ENCODE peak calls at places on chromosome 15, in four cellular contexts. S, Q, N and F are unnamed samples.

GRCh38 chr15:78448441-78449219 is 10.6 kb downstream of the IREB2 start:
- DNase-seq in S (no peak), Q (no peak), N (no peak), F (no peak)

GRCh38 chr15:64857421-64857820 is 15.7 kb downstream of the PLEKHO2 start:
- DNase-seq in S (no peak), Q (no peak), N (peak), F (peak)

GRCh38 chr15:81783586-81783985 is 262.2 kb downstream of the MEX3B start:
- DNase-seq in S (no peak), Q (no peak), N (no peak), F (no peak)

GRCh38 chr15:60854858-60855568 is 374.1 kb downstream of the RORA start:
- DNase-seq in S (no peak), Q (no peak), N (no peak), F (no peak)

GRCh38 chr15:50744601-50745000 is 20.9 kb downstream of the SPPL2A start:
- DNase-seq in S (no peak), Q (no peak), N (no peak), F (peak)

GRCh38 chr15:69656271-69657030 is 203.8 kb downstream of the RPLP1 start:
- DNase-seq in S (no peak), Q (no peak), N (no peak), F (peak)

GRCh38 chr15:56835598-56836275 is 82.7 kb upstream of the TCF12 start:
- DNase-seq in S (peak), Q (no peak), N (peak), F (no peak)

GRCh38 chr15:70466305-70466704 is 297.1 kb downstream of the UACA start:
- DNase-seq in S (no peak), Q (no peak), N (no peak), F (no peak)

GRCh38 chr15:51103330-51103729 is 8.6 kb upstream of the TNFAIP8L3 start:
- DNase-seq in S (no peak), Q (no peak), N (peak), F (peak)

GRCh38 chr15:38671675-38672141 is 107.1 kb upstream of the RASGRP1 start:
- DNase-seq in S (no peak), Q (no peak), N (no peak), F (peak)

GRCh38 chr15:99651023-99651807 is 82.0 kb downstream of the LYSMD4 start:
- DNase-seq in S (no peak), Q (no peak), N (peak), F (peak)

GRCh38 chr15:52093539-52094502 is 18.8 kb downstream of the BCL2L10 start:
- DNase-seq in S (no peak), Q (no peak), N (peak), F (peak)

GRCh38 chr15:74307827-74308642 is 59.4 kb downstream of the CYP11A1 start:
- DNase-seq in S (peak), Q (peak), N (peak), F (no peak)

GRCh38 chr15:73321496-73322344 is 47.0 kb downstream of the HCN4 start:
- DNase-seq in S (no peak), Q (peak), N (no peak), F (no peak)

GRCh38 chr15:100592898-100593297 is 9.1 kb downstream of the LINS1 start:
- DNase-seq in S (no peak), Q (no peak), N (peak), F (no peak)

GRCh38 chr15:26615927-26616302 is 157.0 kb downstream of the GABRB3 start:
- DNase-seq in S (no peak), Q (no peak), N (no peak), F (no peak)

GRCh38 chr15:62962101-62962995 is 80.2 kb upstream of the TPM1 start:
- DNase-seq in S (no peak), Q (no peak), N (no peak), F (no peak)

GRCh38 chr15:88908697-88909621 is 4.2 kb downstream of the MFGE8 start:
- DNase-seq in S (no peak), Q (no peak), N (peak), F (no peak)

GRCh38 chr15:89792106-89792805 is 16.1 kb downstream of the MESP2 start:
- DNase-seq in S (no peak), Q (no peak), N (no peak), F (no peak)

GRCh38 chr15:101152914-101153313 is 98.9 kb downstream of the CHSY1 start:
- DNase-seq in S (no peak), Q (no peak), N (no peak), F (no peak)

GRCh38 chr15:75835990-75836952 is 7.0 kb upstream of the UBE2Q2 start:
- DNase-seq in S (no peak), Q (no peak), N (peak), F (no peak)

GRCh38 chr15:31083394-31083790 is 18.1 kb downstream of the TRPM1 start:
- DNase-seq in S (no peak), Q (no peak), N (no peak), F (no peak)

GRCh38 chr15:70521576-70522322 is 241.6 kb downstream of the UACA start:
- DNase-seq in S (no peak), Q (no peak), N (no peak), F (no peak)

GRCh38 chr15:64699767-64700388 is 75.5 kb downstream of the RBPMS2 start:
- DNase-seq in S (peak), Q (no peak), N (peak), F (peak)

GRCh38 chr15:40277472-40277871 is 5.4 kb downstream of the ANKRD63 start:
- DNase-seq in S (no peak), Q (no peak), N (no peak), F (no peak)

GRCh38 chr15:38746211-38746610 is 181.6 kb upstream of the RASGRP1 start:
- DNase-seq in S (no peak), Q (no peak), N (no peak), F (peak)

GRCh38 chr15:98809273-98809672 is 160.9 kb downstream of the IGF1R start:
- DNase-seq in S (peak), Q (no peak), N (no peak), F (no peak)

GRCh38 chr15:55737373-55737772 is 5.6 kb downstream of the PRTG start:
- DNase-seq in S (peak), Q (no peak), N (no peak), F (peak)

GRCh38 chr15:98649621-98649995 is 1.3 kb downstream of the IGF1R start:
- DNase-seq in S (peak), Q (peak), N (no peak), F (peak)

GRCh38 chr15:31353931-31354330 is 27.3 kb downstream of the KLF13 start:
- DNase-seq in S (peak), Q (no peak), N (peak), F (peak)

GRCh38 chr15:60626051-60626450 is 147.1 kb upstream of the ICE2 start:
- DNase-seq in S (no peak), Q (no peak), N (no peak), F (no peak)

GRCh38 chr15:81001180-81002003 is 669 bp downstream of the TLNRD1 start:
- DNase-seq in S (peak), Q (peak), N (peak), F (peak)

GRCh38 chr15:96285306-96285705 is 45.2 kb upstream of the NR2F2 start:
- DNase-seq in S (peak), Q (no peak), N (peak), F (peak)

GRCh38 chr15:24696855-24697254 is 21.3 kb downstream of the NPAP1 start:
- DNase-seq in S (no peak), Q (no peak), N (no peak), F (no peak)

GRCh38 chr15:84929795-84930371 is 45.4 kb downstream of the SLC28A1 start:
- DNase-seq in S (no peak), Q (peak), N (peak), F (no peak)

GRCh38 chr15:84938726-84939125 is 42.9 kb upstream of the PDE8A start:
- DNase-seq in S (no peak), Q (no peak), N (no peak), F (no peak)

GRCh38 chr15:84937144-84937543 is 44.5 kb upstream of the PDE8A start:
- DNase-seq in S (no peak), Q (no peak), N (no peak), F (no peak)

GRCh38 chr15:84940399-84940798 is 41.3 kb upstream of the PDE8A start:
- DNase-seq in S (no peak), Q (no peak), N (no peak), F (no peak)

DNA sequence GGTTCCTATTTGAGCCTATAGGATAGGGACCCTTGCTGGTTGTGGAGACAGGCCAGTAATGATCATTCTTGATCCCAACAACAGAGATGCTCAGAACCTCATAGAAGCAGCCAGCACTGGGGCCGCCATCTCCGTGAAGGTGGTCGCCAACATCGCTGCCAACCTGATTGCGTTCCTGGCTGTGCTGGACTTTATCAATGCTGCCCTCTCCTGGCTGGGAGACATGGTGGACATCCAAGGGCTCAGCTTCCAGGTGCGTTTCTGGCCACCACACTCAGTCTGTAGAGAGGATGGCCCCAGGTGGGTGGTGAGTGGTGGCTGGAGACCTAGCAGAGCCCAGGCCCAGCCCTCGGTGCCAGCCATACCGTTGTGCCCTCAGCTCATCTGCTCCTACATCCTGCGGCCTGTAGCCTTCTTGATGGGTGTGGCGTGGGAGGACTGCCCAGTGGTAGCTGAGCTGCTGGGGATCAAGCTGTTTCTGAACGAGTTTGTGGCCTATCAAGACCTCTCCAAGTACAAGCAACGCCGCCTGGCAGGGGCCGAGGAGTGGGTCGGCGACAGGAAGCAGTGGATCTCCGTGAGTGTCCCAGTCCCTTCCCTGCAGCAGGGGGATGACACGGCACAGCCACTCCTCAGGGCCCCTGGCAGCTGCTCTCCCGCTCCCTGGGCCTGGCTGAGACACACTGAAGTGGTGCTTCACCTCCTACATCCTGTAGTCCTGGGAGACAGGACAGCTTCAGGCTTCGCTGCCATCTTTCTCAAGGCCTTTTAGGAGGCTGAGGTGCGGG is 46.5 kb upstream of the PDE8A start:
- DNase-seq in S (no peak), Q (no peak), N (no peak), F (no peak)
- TF ChIP-seq CTCF in S (no peak), Q (peak), N (peak), F (no peak)

DNA sequence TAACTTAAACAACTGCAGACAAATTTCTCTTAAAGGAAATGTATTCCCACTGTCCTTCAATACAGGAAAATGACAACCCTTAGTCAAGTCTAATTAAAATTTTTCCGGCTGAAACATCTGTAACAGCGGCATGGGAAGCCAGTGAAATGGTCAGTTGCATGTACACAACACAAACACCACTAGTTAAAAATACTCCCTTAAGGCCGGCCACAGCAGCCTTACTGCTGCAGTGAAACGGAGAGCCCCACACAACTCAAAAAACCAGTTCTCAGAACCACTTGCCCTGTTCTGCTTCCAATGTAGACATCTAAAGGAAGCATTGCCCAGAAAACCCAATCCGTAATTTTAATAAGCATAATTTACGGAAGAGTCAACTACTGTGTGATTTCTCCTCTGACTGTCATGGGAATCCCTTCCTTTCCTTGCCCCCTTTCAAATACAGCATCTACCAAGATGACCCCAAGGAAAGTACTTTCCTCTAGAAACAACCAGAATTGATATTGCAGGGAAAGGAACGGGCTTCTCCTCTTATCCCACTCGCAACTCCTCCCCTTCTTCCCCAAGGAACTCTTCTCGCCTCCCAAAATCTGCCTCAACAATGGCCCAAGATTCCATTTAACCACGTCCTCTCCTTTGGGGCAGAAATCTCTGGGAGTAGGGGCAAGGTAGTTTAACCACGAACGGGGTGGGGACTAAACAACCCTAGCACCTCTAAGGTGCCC is 1.6 kb downstream of the FBN1 start:
- DNase-seq in S (no peak), Q (no peak), N (no peak), F (peak)
- H3K4me3 ChIP-seq in S (peak), Q (peak), N (peak), F (peak)

DNA sequence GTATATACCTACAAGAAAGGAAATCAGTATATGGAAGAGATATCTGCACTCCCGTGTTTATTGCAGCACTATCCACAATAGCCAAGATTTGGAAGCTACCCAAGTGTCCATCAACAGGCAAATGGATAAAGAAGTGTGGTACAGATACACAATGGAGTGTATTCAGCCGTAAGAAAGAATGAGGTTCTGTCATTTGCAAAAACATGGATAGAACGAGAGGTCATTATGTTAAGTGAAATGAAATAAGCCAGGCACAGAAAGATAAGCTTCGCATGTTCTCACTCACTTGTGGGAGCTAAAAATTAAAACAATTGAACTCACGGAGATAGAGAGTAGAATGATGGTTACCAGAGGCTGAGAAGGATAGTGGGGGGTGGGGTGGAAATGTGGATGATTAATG is 53.1 kb downstream of the FAM81A start:
- DNase-seq in S (no peak), Q (no peak), N (no peak), F (no peak)
- TF ChIP-seq CTCF in S (no peak), Q (no peak), N (no peak), F (no peak)

DNA sequence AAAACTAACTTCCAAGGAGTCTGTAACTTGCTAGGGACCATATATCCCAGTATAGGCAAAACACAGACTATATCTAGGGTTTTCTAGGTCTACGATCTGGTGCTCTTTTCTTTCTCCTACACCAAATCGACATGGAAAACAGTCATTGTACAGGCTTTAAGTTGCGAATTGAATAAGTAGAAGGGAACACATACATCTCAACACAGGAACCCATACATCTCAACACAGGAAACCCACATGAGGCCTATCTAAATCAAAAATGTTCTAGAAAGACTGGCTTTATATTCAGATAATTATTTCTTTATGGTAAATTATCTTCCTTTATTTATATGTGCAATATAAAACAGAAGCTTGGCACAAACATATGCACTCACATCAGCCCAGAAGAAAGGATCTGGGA is 126.6 kb downstream of the ADAM10 start:
- DNase-seq in S (no peak), Q (no peak), N (no peak), F (no peak)
- H3K4me3 ChIP-seq in S (no peak), Q (no peak), N (no peak), F (no peak)

GRCh38 chr15:84748274-84749110 is at the start of gene ZNF592:
- DNase-seq in S (peak), Q (peak), N (peak), F (peak)
- TF ChIP-seq CTCF in S (peak), Q (no peak), N (peak), F (no peak)

GRCh38 chr15:22259881-22260421 is 179.6 kb downstream of the OR4M2 start:
- DNase-seq in S (no peak), Q (no peak), N (no peak), F (no peak)

GRCh38 chr15:22257047-22257667 is 176.8 kb downstream of the OR4M2 start:
- DNase-seq in S (no peak), Q (peak), N (no peak), F (no peak)

GRCh38 chr15:22253676-22254408 is 173.5 kb downstream of the OR4M2 start:
- DNase-seq in S (no peak), Q (no peak), N (no peak), F (no peak)

GRCh38 chr15:22258402-22259150 is 178.2 kb downstream of the OR4M2 start:
- DNase-seq in S (no peak), Q (no peak), N (no peak), F (no peak)

DNA sequence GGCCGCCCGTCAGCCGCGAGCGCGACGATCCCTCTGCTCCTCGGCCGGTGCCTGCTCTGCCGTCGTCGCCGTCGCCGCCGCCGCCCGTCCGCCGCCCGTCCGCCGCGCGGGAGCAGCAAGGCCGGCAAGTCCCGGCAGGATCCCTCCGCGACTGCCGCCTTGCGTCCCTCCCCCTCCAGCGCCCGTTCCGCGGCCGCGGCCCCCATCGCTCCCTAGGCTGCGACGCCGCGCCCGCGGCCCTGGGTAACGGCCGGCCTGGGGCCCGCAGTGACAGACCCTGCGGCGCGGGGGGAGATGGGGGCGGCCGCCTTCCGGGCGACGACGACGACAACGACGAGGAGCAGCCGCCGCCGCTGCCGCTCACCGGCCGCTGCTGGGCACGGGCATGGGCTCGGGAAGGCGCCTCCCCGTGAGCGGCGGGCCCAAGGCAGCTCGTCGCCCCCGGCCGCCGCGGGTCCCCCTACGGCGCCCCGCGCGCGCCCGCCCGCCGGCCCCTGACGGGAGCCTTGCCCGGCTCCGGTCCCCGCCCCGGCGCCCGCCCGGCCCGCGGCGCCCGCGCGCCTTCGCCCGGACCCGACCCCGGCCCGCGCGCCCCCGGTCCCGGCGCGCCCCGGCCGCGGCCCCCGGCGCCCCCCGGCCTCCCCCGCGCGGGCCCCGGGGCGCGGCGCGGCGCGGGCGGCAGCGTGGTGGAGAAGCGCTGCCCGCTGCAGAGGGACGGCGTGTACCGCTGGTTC is 177.5 kb downstream of the OR4M2 start:
- DNase-seq in S (no peak), Q (no peak), N (no peak), F (no peak)
- H3K4me3 ChIP-seq in S (no peak), Q (no peak), N (no peak), F (no peak)

DNA sequence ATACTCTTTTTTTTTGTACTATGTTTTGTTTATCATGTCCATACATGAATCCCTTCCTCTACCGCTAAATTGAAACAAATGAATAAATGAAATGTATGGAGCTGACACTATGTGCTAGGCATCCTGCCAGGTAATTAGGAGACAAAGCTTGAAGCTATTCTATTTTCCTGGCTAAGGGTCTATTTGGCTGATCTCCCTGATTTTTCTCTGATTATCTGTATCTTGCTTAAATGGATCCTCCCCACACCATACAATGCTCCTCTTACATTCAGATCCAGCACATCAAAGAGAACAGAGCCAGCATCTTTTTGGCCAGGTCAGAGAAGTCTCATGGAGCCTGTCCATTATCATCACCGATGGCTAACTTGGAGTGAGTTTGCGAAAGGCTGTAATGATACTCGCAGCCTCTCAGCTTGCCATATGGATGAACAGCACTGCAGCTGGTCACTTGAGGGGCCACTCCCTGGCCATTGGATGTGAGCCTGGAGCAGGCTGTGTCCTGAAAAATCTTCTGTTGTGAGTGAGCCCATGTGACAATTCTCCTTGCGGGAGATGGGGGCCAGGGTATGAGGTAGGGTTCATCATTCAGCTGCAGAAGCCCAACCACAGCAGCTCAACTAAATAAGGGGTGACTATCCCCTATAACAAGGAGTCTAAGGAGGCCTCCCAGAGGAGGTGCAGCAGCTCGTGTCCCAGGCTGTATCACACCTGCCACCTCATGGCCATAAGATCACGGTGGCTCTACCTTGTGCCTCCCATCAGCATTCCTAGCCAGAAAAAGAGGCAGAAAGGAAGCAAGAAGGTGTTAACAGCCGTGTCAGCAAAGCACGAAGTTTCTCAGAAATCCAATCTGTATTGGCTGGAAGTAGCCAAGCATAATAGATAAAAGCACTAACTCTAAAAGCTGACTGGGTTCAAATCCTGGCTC is 69.4 kb upstream of the ST8SIA2 start:
- DNase-seq in S (no peak), Q (no peak), N (no peak), F (no peak)
- TF ChIP-seq CTCF in S (no peak), Q (no peak), N (no peak), F (no peak)

GRCh38 chr15:72184165-72184811 is 13.3 kb downstream of the GRAMD2A start:
- DNase-seq in S (no peak), Q (no peak), N (peak), F (no peak)
- H3K4me3 ChIP-seq in S (no peak), Q (no peak), N (peak), F (peak)